ENCODE peak calls at places on chromosomes 16 and 17, in four cellular contexts. Z is adrenal gland, W is dorsolateral prefrontal cortex, O is HCT116. F is an unnamed sample.

GRCh38 chr17:68489919-68490318 is 22.3 kb upstream of the PRKAR1A start:
- DNase-seq in Z (no peak), W (no peak), O (no peak), F (no peak)

GRCh38 chr17:4796550-4796915 is 569 bp downstream of the PSMB6 start:
- DNase-seq in Z (no peak), W (no peak), O (no peak), F (no peak)

GRCh38 chr17:31780436-31780835 is 78.6 kb downstream of the COPRS start:
- DNase-seq in Z (no peak), W (no peak), O (no peak), F (no peak)

GRCh38 chr17:68763551-68763950 is 162.4 kb upstream of the FAM20A start:
- DNase-seq in Z (no peak), W (no peak), O (no peak), F (no peak)

GRCh38 chr16:56866955-56867830 is 2.2 kb downstream of the SLC12A3 start:
- DNase-seq in Z (peak), W (no peak), O (peak), F (no peak)

GRCh38 chr16:893360-893759 is 77.4 kb downstream of the LMF1 start:
- DNase-seq in Z (no peak), W (no peak), O (no peak), F (no peak)

GRCh38 chr16:52976539-52977167 is 76.0 kb downstream of the CHD9NB start:
- DNase-seq in Z (no peak), W (no peak), O (peak), F (no peak)

GRCh38 chr16:3525951-3526350 is 25.1 kb downstream of the CLUAP1 start:
- DNase-seq in Z (no peak), W (no peak), O (no peak), F (no peak)

GRCh38 chr16:68206224-68206623 is 29.7 kb downstream of the ESRP2 start:
- DNase-seq in Z (no peak), W (no peak), O (no peak), F (no peak)

GRCh38 chr17:80445152-80446110 is 30.5 kb downstream of the ENDOV start:
- DNase-seq in Z (peak), W (no peak), O (no peak), F (no peak)

GRCh38 chr17:12813680-12814079 is 24.4 kb downstream of the ARHGAP44 start:
- DNase-seq in Z (no peak), W (no peak), O (no peak), F (no peak)

GRCh38 chr17:4858068-4858879 is 25.1 kb downstream of the MINK1 start:
- DNase-seq in Z (peak), W (peak), O (no peak), F (no peak)

GRCh38 chr16:87924937-87925670 is 11.2 kb downstream of the CA5A start:
- DNase-seq in Z (no peak), W (no peak), O (no peak), F (no peak)

GRCh38 chr17:34252890-34253525 is 2.1 kb upstream of the CCL2 start:
- DNase-seq in Z (no peak), W (no peak), O (no peak), F (no peak)

GRCh38 chr17:38605230-38605851 is 411 bp downstream of the SRCIN1 start:
- DNase-seq in Z (no peak), W (no peak), O (no peak), F (no peak)

GRCh38 chr17:16444258-16444886 is 29.0 kb downstream of the TRPV2 start:
- DNase-seq in Z (no peak), W (no peak), O (no peak), F (no peak)

GRCh38 chr17:76243826-76244679 is 3.8 kb upstream of the RNF157 start:
- DNase-seq in Z (no peak), W (no peak), O (no peak), F (peak)

GRCh38 chr16:709651-710499 is 4.3 kb upstream of the FBXL16 start:
- DNase-seq in Z (peak), W (peak), O (no peak), F (no peak)

GRCh38 chr17:80786887-80787286 is 204.8 kb upstream of the CHMP6 start:
- DNase-seq in Z (no peak), W (no peak), O (no peak), F (no peak)

GRCh38 chr17:75590314-75590761 is 2.7 kb downstream of the MYO15B start:
- DNase-seq in Z (no peak), W (no peak), O (no peak), F (no peak)

GRCh38 chr16:1215574-1216295 is 9.3 kb downstream of the TPSG1 start:
- DNase-seq in Z (no peak), W (no peak), O (no peak), F (no peak)

GRCh38 chr17:33506889-33507650 is 214.0 kb upstream of the ASIC2 start:
- DNase-seq in Z (peak), W (no peak), O (no peak), F (peak)

DNA sequence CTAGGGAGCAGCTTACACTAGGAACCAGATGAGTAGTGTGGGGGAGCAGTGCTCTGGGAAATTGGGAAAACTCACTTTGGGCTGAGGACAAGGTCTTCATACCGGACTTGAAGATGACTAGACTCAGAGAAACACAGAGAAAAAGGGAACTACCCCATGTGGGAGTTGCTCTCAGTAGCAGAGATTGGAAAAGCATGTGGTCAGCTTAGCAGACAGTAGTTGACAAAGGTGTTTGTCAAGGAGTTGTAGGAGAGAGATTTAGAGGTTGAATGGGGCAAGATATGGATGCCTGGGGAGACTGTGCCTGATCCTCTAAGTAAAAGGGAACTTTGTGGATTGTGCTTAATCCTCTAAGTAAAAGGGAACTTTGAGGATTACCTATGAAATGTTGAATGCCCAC is 194.5 kb upstream of the COX10 start:
- DNase-seq in Z (no peak), W (no peak), O (no peak), F (no peak)
- H3K4me3 ChIP-seq in Z (no peak), W (no peak), O (no peak), F (no peak)

GRCh38 chr17:47839899-47840741 is 953 bp downstream of the SCRN2 start:
- DNase-seq in Z (no peak), W (no peak), O (no peak), F (no peak)
- H3K4me3 ChIP-seq in Z (peak), W (peak), O (peak), F (peak)

GRCh38 chr16:46568472-46569230 is 52.5 kb downstream of the SHCBP1 start:
- DNase-seq in Z (no peak), W (no peak), O (no peak), F (no peak)

GRCh38 chr16:46569231-46569735 is 51.9 kb downstream of the SHCBP1 start:
- DNase-seq in Z (no peak), W (no peak), O (no peak), F (no peak)

GRCh38 chr16:46573008-46573833 is 48.0 kb downstream of the SHCBP1 start:
- DNase-seq in Z (no peak), W (no peak), O (no peak), F (no peak)

GRCh38 chr16:46577988-46578579 is 43.1 kb downstream of the SHCBP1 start:
- DNase-seq in Z (no peak), W (no peak), O (no peak), F (no peak)

GRCh38 chr16:46573834-46574159 is 47.4 kb downstream of the SHCBP1 start:
- DNase-seq in Z (no peak), W (no peak), O (no peak), F (no peak)
- H3K4me3 ChIP-seq in Z (no peak), W (no peak), O (no peak), F (no peak)

GRCh38 chr17:64388961-64389565 is 1.6 kb downstream of the PECAM1 start:
- DNase-seq in Z (no peak), W (peak), O (no peak), F (no peak)
- H3K4me3 ChIP-seq in Z (no peak), W (peak), O (no peak), F (peak)

GRCh38 chr17:79220201-79220714 is 145.6 kb downstream of the ENGASE start:
- DNase-seq in Z (no peak), W (no peak), O (no peak), F (no peak)
- H3K4me3 ChIP-seq in Z (no peak), W (no peak), O (no peak), F (no peak)

DNA sequence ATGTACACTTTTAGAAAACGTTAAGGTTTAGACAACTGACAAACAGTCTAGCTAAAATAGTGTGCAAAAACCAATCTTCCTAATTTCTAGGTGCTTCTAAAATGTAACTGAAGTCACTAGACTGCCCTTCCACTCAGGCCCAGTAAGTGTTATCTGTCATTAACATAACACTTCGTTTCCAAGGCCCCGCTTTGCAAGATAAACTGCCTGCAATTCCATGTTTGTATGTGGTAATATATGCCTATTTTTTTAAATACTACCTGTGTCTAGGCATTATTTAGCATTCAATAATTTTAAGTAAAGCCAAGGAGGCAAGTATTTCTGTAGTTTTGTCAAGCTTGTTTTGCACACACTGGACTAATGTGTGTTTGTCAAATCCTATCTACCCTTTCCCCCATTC is 3.2 kb downstream of the USP32 start:
- DNase-seq in Z (no peak), W (no peak), O (no peak), F (no peak)
- H3K4me3 ChIP-seq in Z (no peak), W (no peak), O (no peak), F (no peak)